ENCODE peak calls at places on chromosomes 3 and 15, in ten cellular contexts. A is mammary epithelial cell; R is HTR-8/SVneo; T is NCI-H526; P is T1000; V is fibroblast of mammary gland; Y is ELF-1; J is T-helper 2 cell; E is activated naive CD4-positive, alpha-beta T cell treated with Interleukin-2 at 50 U/mL for 16 hours; S is pancreas. X is an unnamed sample.

GRCh38 chr3:100261481-100261903 is 700 bp downstream of the TBC1D23 start:
- DNase-seq in J (no peak), P (no peak), Y (no peak), R (no peak), S (no peak), V (no peak), T (no peak), E (no peak), A (no peak), X (no peak)

GRCh38 chr3:188125076-188125475 is 28.9 kb upstream of the LPP start:
- DNase-seq in P (no peak), A (no peak), E (no peak), T (no peak), Y (no peak), S (no peak), R (no peak), V (no peak), J (no peak), X (no peak)

GRCh38 chr3:24305795-24306467 is 188.7 kb downstream of the THRB start:
- DNase-seq in R (peak; percentile 36), Y (peak; percentile 30), V (peak; percentile 29), A (no peak), S (no peak), E (no peak), J (no peak), P (no peak), T (no peak), X (no peak)

GRCh38 chr3:46293991-46294833 is 52.0 kb downstream of the CCR3 start:
- DNase-seq in Y (no peak), S (no peak), P (no peak), A (no peak), E (peak; percentile 87), J (no peak), V (no peak), R (no peak), T (no peak), X (no peak)

GRCh38 chr3:107710851-107711250 is 188.1 kb downstream of the BBX start:
- DNase-seq in A (peak; percentile 32), V (peak; percentile 60), E (no peak), S (no peak), J (no peak), R (peak; percentile 4), Y (no peak), P (no peak), T (no peak), X (peak; percentile 23)

GRCh38 chr3:131796558-131796957 is 238.3 kb downstream of the CPNE4 start:
- DNase-seq in Y (no peak), S (no peak), V (no peak), J (no peak), P (no peak), E (no peak), A (no peak), T (no peak), R (no peak), X (no peak)

GRCh38 chr15:81336568-81336967 is 12.6 kb upstream of the STARD5 start:
- DNase-seq in Y (no peak), J (peak; percentile 32), T (peak; percentile 69), A (peak; percentile 32), E (peak; percentile 33), R (no peak), S (no peak), P (no peak), V (peak; percentile 54), X (no peak)

GRCh38 chr3:89179355-89179997 is 72.1 kb downstream of the EPHA3 start:
- DNase-seq in V (peak; percentile 11), P (no peak), R (no peak), S (no peak), J (no peak), A (peak; percentile 94), Y (no peak), E (no peak), T (no peak), X (no peak)

GRCh38 chr3:49017646-49017977 is 768 bp downstream of the DALRD3 start:
- DNase-seq in E (no peak), R (no peak), J (no peak), T (no peak), Y (no peak), S (no peak), A (no peak), P (no peak), V (no peak), X (no peak)

GRCh38 chr3:144187531-144188230 is 216.1 kb downstream of the DIPK2A start:
- DNase-seq in J (no peak), P (peak; percentile 7), A (no peak), T (no peak), S (no peak), R (no peak), E (no peak), V (peak; percentile 42), Y (no peak), X (no peak)

GRCh38 chr3:60013241-60013640 is 963.4 kb upstream of the CFAP20DC start:
- DNase-seq in A (no peak), T (no peak), R (no peak), V (peak; percentile 14), J (no peak), Y (no peak), E (no peak), S (no peak), P (no peak), X (no peak)

GRCh38 chr15:60844431-60845174 is 365.7 kb upstream of the ICE2 start:
- DNase-seq in T (no peak), E (peak; percentile 61), S (no peak), A (no peak), R (no peak), Y (no peak), V (no peak), P (no peak), J (peak; percentile 84), X (no peak)

GRCh38 chr3:98952404-98952803 is 50.9 kb upstream of the DCBLD2 start:
- DNase-seq in R (no peak), A (no peak), P (no peak), S (no peak), E (no peak), V (no peak), T (no peak), Y (peak; percentile 13), J (no peak), X (no peak)

GRCh38 chr3:159418571-159419526 is 569.8 kb upstream of the IL12A start:
- DNase-seq in Y (no peak), R (peak; percentile 36), J (no peak), E (no peak), S (no peak), T (no peak), P (no peak), V (peak; percentile 38), A (peak; percentile 40), X (peak; percentile 16)

GRCh38 chr15:44311136-44311535 is 22.6 kb downstream of the GOLM2 start:
- DNase-seq in S (no peak), T (no peak), R (no peak), Y (no peak), A (no peak), E (no peak), V (no peak), P (no peak), J (no peak), X (no peak)

GRCh38 chr15:46312133-46312740 is 677.4 kb downstream of the SQOR start:
- DNase-seq in V (peak; percentile 52), R (peak; percentile 42), P (peak; percentile 24), E (peak; percentile 40), A (peak; percentile 27), J (no peak), S (peak; percentile 67), Y (peak; percentile 76), T (peak; percentile 88), X (peak; percentile 20)

GRCh38 chr3:51304230-51304629 is 80.9 kb upstream of the MANF start:
- DNase-seq in V (no peak), R (no peak), P (no peak), E (no peak), A (no peak), S (no peak), J (no peak), Y (peak; percentile 12), T (no peak), X (no peak)

GRCh38 chr3:196778755-196779154 is 39.1 kb downstream of the PAK2 start:
- DNase-seq in S (no peak), T (no peak), P (no peak), V (peak; percentile 79), R (no peak), J (no peak), E (no peak), Y (no peak), A (peak; percentile 84), X (no peak)

GRCh38 chr3:140472621-140473020 is 205.2 kb upstream of the TRIM42 start:
- DNase-seq in J (no peak), Y (no peak), R (no peak), P (no peak), S (no peak), T (no peak), A (no peak), E (no peak), V (peak; percentile 52), X (no peak)

GRCh38 chr3:150170843-150171513 is 200.3 kb upstream of the PFN2 start:
- DNase-seq in E (no peak), J (no peak), A (no peak), R (no peak), T (no peak), Y (no peak), V (no peak), S (no peak), P (no peak), X (no peak)

GRCh38 chr15:74226761-74227540 is 9.2 kb upstream of the CCDC33 start:
- DNase-seq in A (no peak), V (no peak), S (peak; percentile 6), E (no peak), Y (no peak), P (no peak), J (no peak), R (no peak), T (no peak), X (no peak)

GRCh38 chr15:101107625-101108457 is 144.0 kb downstream of the CHSY1 start:
- DNase-seq in J (no peak), R (no peak), A (no peak), Y (no peak), T (no peak), S (no peak), V (no peak), E (no peak), P (no peak), X (no peak)

GRCh38 chr15:44219073-44219472 is 24.0 kb upstream of the FRMD5 start:
- DNase-seq in S (no peak), P (no peak), A (no peak), Y (no peak), R (no peak), T (peak; percentile 5), V (no peak), J (no peak), E (no peak), X (no peak)

GRCh38 chr15:38195191-38195901 is 57.3 kb upstream of the SPRED1 start:
- DNase-seq in J (no peak), Y (no peak), T (no peak), R (no peak), A (no peak), P (no peak), E (no peak), S (no peak), V (peak; percentile 47), X (no peak)

GRCh38 chr3:42088803-42089520 is 2.2 kb upstream of the TRAK1 start:
- DNase-seq in Y (no peak), V (no peak), A (no peak), S (no peak), J (no peak), E (no peak), R (no peak), P (no peak), T (no peak), X (no peak)

GRCh38 chr3:148466143-148466542 is 231.6 kb upstream of the AGTR1 start:
- DNase-seq in S (no peak), P (no peak), A (no peak), R (peak; percentile 3), E (no peak), J (no peak), T (no peak), V (peak; percentile 42), Y (no peak), X (peak; percentile 7)

GRCh38 chr3:122572940-122573412 is 4.5 kb upstream of the PARP15 start:
- DNase-seq in A (peak; percentile 77), Y (peak; percentile 71), T (no peak), S (no peak), R (peak; percentile 47), P (peak; percentile 25), J (peak; percentile 21), E (peak; percentile 21), V (peak; percentile 65), X (peak; percentile 33)

GRCh38 chr15:90114451-90114901 is 12.2 kb upstream of the IDH2 start:
- DNase-seq in Y (no peak), V (peak; percentile 41), P (no peak), T (no peak), S (no peak), E (no peak), A (no peak), J (no peak), R (no peak), X (no peak)